ENCODE peak calls at places on chromosomes 6 and 20, in five cellular contexts. R is fibroblast of lung, T is pancreas, N is upper lobe of right lung, C is A549. D is an unnamed sample. For H3K9me3, the result is how much of the 10 kb centered on the place peaks cover.

GRCh38 chr6:151661928-151662327 is 145.6 kb upstream of the ESR1 start:
- DNase-seq in R (no peak), T (no peak), N (no peak), C (no peak), D (no peak)

GRCh38 chr6:113356139-113356538 is 501.0 kb upstream of the MARCKS start:
- DNase-seq in R (no peak), T (no peak), N (no peak), C (peak), D (no peak)

GRCh38 chr6:79048611-79049010 is 29.4 kb downstream of the PHIP start:
- DNase-seq in R (peak), T (no peak), N (no peak), C (peak), D (no peak)

GRCh38 chr20:60718743-60719142 is 533.3 kb upstream of the CDH4 start:
- DNase-seq in R (no peak), T (no peak), N (no peak), C (no peak), D (no peak)

GRCh38 chr6:36352477-36353157 is 15.9 kb upstream of the BNIP5 start:
- DNase-seq in R (no peak), T (no peak), N (no peak), C (no peak), D (no peak)

GRCh38 chr20:41029150-41029872 is 689 bp downstream of the TOP1 start:
- DNase-seq in R (no peak), T (peak), N (peak), C (peak), D (peak)

GRCh38 chr6:39239527-39240154 is 10.4 kb upstream of the KCNK5 start:
- DNase-seq in R (no peak), T (no peak), N (no peak), C (no peak), D (no peak)

GRCh38 chr20:7926767-7927166 is 13.5 kb downstream of the HAO1 start:
- DNase-seq in R (peak), T (no peak), N (no peak), C (peak), D (no peak)

GRCh38 chr6:44036196-44036595 is 91.1 kb downstream of the MRPL14 start:
- DNase-seq in R (no peak), T (no peak), N (peak), C (no peak), D (no peak)

GRCh38 chr6:41720783-41721182 is 14.6 kb downstream of the TFEB start:
- DNase-seq in R (no peak), T (peak), N (no peak), C (no peak), D (no peak)

GRCh38 chr6:47646689-47647088 is 51.7 kb upstream of the ADGRF4 start:
- DNase-seq in R (no peak), T (no peak), N (no peak), C (no peak), D (peak)

GRCh38 chr6:97053643-97054411 is 129.3 kb downstream of the KLHL32 start:
- DNase-seq in R (peak), T (no peak), N (no peak), C (peak), D (no peak)

GRCh38 chr6:107794771-107795170 is 29.3 kb downstream of the SCML4 start:
- DNase-seq in R (no peak), T (no peak), N (no peak), C (no peak), D (no peak)

GRCh38 chr6:47729457-47729856 is 31.1 kb downstream of the ADGRF4 start:
- DNase-seq in R (no peak), T (no peak), N (no peak), C (no peak), D (no peak)

GRCh38 chr6:111866857-111867256 is 6.4 kb downstream of the FYN start:
- DNase-seq in R (no peak), T (no peak), N (no peak), C (no peak), D (no peak)

GRCh38 chr20:24868959-24869358 is 80.1 kb upstream of the CST7 start:
- DNase-seq in R (no peak), T (no peak), N (peak), C (no peak), D (no peak)

GRCh38 chr6:70337379-70338073 is 34.6 kb upstream of the COL9A1 start:
- DNase-seq in R (no peak), T (no peak), N (no peak), C (no peak), D (no peak)

GRCh38 chr20:62364911-62365736 is 2.0 kb downstream of the LAMA5 start:
- DNase-seq in R (no peak), T (peak), N (peak), C (peak), D (no peak)

GRCh38 chr6:155452576-155452975 is 3.1 kb downstream of the NOX3 start:
- DNase-seq in R (no peak), T (no peak), N (no peak), C (no peak), D (no peak)

GRCh38 chr6:147341486-147341885 is 137.3 kb downstream of the STXBP5 start:
- DNase-seq in R (no peak), T (no peak), N (no peak), C (no peak), D (peak)

GRCh38 chr20:199996-200395 is 10.5 kb upstream of the DEFB128 start:
- DNase-seq in R (no peak), T (no peak), N (no peak), C (no peak), D (no peak)

GRCh38 chr6:121356575-121356974 is 22.3 kb upstream of the TBC1D32 start:
- DNase-seq in R (no peak), T (no peak), N (no peak), C (no peak), D (no peak)
- TF ChIP-seq CTCF in R (no peak), T (no peak), N (no peak), C (no peak), D (no peak)

DNA sequence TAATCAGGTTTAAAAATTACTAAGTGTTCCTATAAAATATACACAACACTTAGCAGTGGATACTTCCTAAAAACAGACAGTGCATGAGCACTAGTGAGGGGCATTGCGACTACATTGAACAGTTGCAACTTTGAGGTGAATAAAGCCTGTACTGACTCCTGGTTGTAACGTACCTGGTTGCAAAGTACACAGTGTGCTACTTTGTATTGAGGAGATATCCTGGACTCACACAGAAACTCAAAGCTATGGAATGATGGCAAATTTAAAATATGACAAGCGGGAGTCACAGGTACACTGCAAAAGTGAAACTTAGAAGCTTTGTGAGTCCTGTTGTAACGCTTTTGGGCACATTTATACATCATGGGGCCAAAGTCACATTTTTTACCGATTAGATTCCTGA is 55.6 kb upstream of the HLA-A start:
- DNase-seq in R (no peak), T (no peak), N (no peak), C (no peak), D (no peak)
- H3K4me3 ChIP-seq in R (no peak), T (peak), N (peak), C (no peak), D (no peak)

DNA sequence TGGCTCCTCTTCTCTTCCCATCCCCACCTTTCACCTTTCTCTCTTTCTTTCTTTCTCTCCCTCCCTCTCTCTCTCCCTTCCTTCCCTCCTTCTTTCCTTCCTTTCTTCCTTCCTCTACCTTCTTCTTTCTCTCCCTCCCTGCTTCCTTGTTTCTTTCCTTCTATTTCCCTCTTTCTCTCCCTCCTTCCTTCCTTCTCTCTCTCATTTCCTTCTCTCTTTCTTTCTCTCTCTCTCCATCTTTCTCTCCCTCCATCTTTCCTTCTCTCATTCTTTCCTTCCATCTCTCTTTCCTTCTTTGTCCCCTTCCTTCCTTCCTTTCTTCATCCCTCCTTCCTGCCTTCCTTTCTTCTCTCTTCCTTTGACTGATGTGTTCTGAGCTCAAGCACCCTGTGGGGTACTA is 1467.0 kb upstream of the DEFB115 start:
- DNase-seq in R (no peak), T (no peak), N (no peak), C (no peak), D (no peak)
- H3K9me3 ChIP-seq in R (under half), T (under half), N (under half), C (under half), D (under half)

GRCh38 chr6:127100510-127101140 is 17.8 kb upstream of the RSPO3 start:
- DNase-seq in R (peak), T (no peak), N (no peak), C (peak), D (no peak)
- TF ChIP-seq CTCF in R (peak), T (no peak), N (peak), C (peak), D (no peak)

GRCh38 chr6:167093922-167094432 is 28.9 kb upstream of the CCR6 start:
- DNase-seq in R (no peak), T (peak), N (no peak), C (no peak), D (peak)
- H3K4me3 ChIP-seq in R (no peak), T (no peak), N (no peak), C (no peak), D (no peak)

GRCh38 chr6:17043148-17043522 is 58.7 kb upstream of the STMND1 start:
- DNase-seq in R (no peak), T (no peak), N (no peak), C (no peak), D (no peak)
- H3K9me3 ChIP-seq in R (under half), T (under half), N (under half), C (under half), D (under half)

D was measured in mucosa of descending colon.